ENCODE peak calls at places on chromosomes 11 and 22, in five cellular contexts. B, S, G, F and K are unnamed samples.

GRCh38 chr22:35437038-35437437 is 37.1 kb downstream of the MCM5 start:
- DNase-seq in B (no peak), S (no peak), G (no peak), F (no peak), K (no peak)

GRCh38 chr11:70159612-70160570 is 43.2 kb upstream of the FADD start:
- DNase-seq in B (peak), S (peak), G (no peak), F (no peak), K (peak)

GRCh38 chr11:21412652-21413383 is 743.4 kb downstream of the NELL1 start:
- DNase-seq in B (no peak), S (no peak), G (no peak), F (no peak), K (no peak)

GRCh38 chr11:105673089-105673488 is 63.2 kb downstream of the GRIA4 start:
- DNase-seq in B (peak), S (no peak), G (peak), F (peak), K (no peak)

GRCh38 chr22:44648085-44648820 is 53.8 kb upstream of the PRR5 start:
- DNase-seq in B (no peak), S (no peak), G (no peak), F (no peak), K (no peak)

GRCh38 chr22:37904572-37905533 is 1.2 kb upstream of the MICALL1 start:
- DNase-seq in B (peak), S (peak), G (no peak), F (no peak), K (peak)

GRCh38 chr11:17343907-17344306 is 7.7 kb upstream of the NCR3LG1 start:
- DNase-seq in B (no peak), S (no peak), G (no peak), F (no peak), K (no peak)

GRCh38 chr11:58625826-58626460 is 3.5 kb downstream of the CNTF start:
- DNase-seq in B (no peak), S (no peak), G (no peak), F (no peak), K (no peak)

GRCh38 chr22:20444325-20444724 is 6.7 kb upstream of the SCARF2 start:
- DNase-seq in B (no peak), S (no peak), G (no peak), F (no peak), K (no peak)

GRCh38 chr11:91927448-91927847 is 297.2 kb upstream of the FAT3 start:
- DNase-seq in B (no peak), S (no peak), G (no peak), F (no peak), K (no peak)

GRCh38 chr11:17642370-17642769 is 77.0 kb upstream of the MYOD1 start:
- DNase-seq in B (no peak), S (no peak), G (no peak), F (no peak), K (no peak)

GRCh38 chr11:63986156-63986931 is at the start of gene OTUB1:
- DNase-seq in B (peak), S (peak), G (peak), F (peak), K (peak)

GRCh38 chr11:82937554-82937953 is 36.0 kb downstream of the DDIAS start:
- DNase-seq in B (no peak), S (no peak), G (no peak), F (no peak), K (no peak)

GRCh38 chr22:42769574-42770447 is 49.1 kb upstream of the A4GALT start:
- DNase-seq in B (peak), S (peak), G (no peak), F (no peak), K (peak)

GRCh38 chr11:12221136-12221535 is 110.7 kb downstream of the MICAL2 start:
- DNase-seq in B (no peak), S (no peak), G (no peak), F (no peak), K (no peak)

GRCh38 chr11:121194731-121195596 is 93.9 kb downstream of the TECTA start:
- DNase-seq in B (peak), S (peak), G (peak), F (peak), K (peak)

GRCh38 chr22:20579273-20580120 is 72.1 kb downstream of the MED15 start:
- DNase-seq in B (no peak), S (no peak), G (no peak), F (no peak), K (no peak)

GRCh38 chr11:66637557-66638176 is 836 bp upstream of the RBM4 start:
- DNase-seq in B (no peak), S (no peak), G (peak), F (no peak), K (no peak)

GRCh38 chr11:123924027-123924426 is 15.4 kb upstream of the OR4D5 start:
- DNase-seq in B (no peak), S (no peak), G (no peak), F (no peak), K (no peak)

GRCh38 chr11:61778920-61779650 is 13.3 kb downstream of the TMEM258 start:
- DNase-seq in B (no peak), S (no peak), G (no peak), F (no peak), K (no peak)

GRCh38 chr11:116517077-116517476 is 255.7 kb downstream of the BUD13 start:
- DNase-seq in B (no peak), S (no peak), G (no peak), F (no peak), K (peak)

GRCh38 chr22:20607157-20607907 is 99.9 kb downstream of the MED15 start:
- DNase-seq in B (no peak), S (no peak), G (no peak), F (no peak), K (no peak)

GRCh38 chr11:127037001-127037400 is 36.4 kb upstream of the KIRREL3 start:
- DNase-seq in B (no peak), S (no peak), G (no peak), F (no peak), K (no peak)

GRCh38 chr22:30453731-30454510 is 17.9 kb downstream of the SEC14L3 start:
- DNase-seq in B (no peak), S (no peak), G (peak), F (no peak), K (no peak)

GRCh38 chr11:117492578-117493251 is 165.1 kb downstream of the CEP164 start:
- DNase-seq in B (no peak), S (no peak), G (no peak), F (peak), K (no peak)

GRCh38 chr22:36931446-36931845 is 18.0 kb downstream of the CSF2RB start:
- DNase-seq in B (no peak), S (no peak), G (no peak), F (no peak), K (no peak)

GRCh38 chr11:123478352-123478986 is 48.4 kb downstream of the GRAMD1B start:
- DNase-seq in B (peak), S (no peak), G (peak), F (peak), K (peak)

GRCh38 chr22:34111210-34111824 is 191.0 kb upstream of the LARGE1 start:
- DNase-seq in B (peak), S (peak), G (no peak), F (peak), K (peak)

GRCh38 chr11:79352304-79352703 is 88.5 kb downstream of the TENM4 start:
- DNase-seq in B (no peak), S (no peak), G (no peak), F (no peak), K (no peak)

GRCh38 chr11:81674211-81674610 is 1059.5 kb downstream of the FAM181B start:
- DNase-seq in B (no peak), S (no peak), G (no peak), F (no peak), K (no peak)

GRCh38 chr11:75313457-75314272 is 37.8 kb downstream of the ARRB1 start:
- DNase-seq in B (no peak), S (peak), G (no peak), F (no peak), K (peak)

GRCh38 chr11:1341928-1342524 is 32.6 kb upstream of the TOLLIP start:
- DNase-seq in B (no peak), S (no peak), G (no peak), F (no peak), K (peak)

GRCh38 chr22:35353318-35353717 is 27.6 kb upstream of the HMOX1 start:
- DNase-seq in B (no peak), S (peak), G (no peak), F (no peak), K (no peak)